ENCODE peak calls at places on chromosomes 2 and 18, in seven cellular contexts. One of them, this sample, is unnamed.

GRCh38 chr2:25324905-25325592 is 16.7 kb downstream of the DNMT3A start:
- DNase-seq in breast epithelium: no peak
- DNase-seq in HCT116: no peak
- DNase-seq in MM.1S: no peak
- DNase-seq in lung: no peak
- DNase-seq in neuronal stem cell: no peak
- DNase-seq in thoracic aorta: peak; percentile 97
- DNase-seq in this sample: no peak

GRCh38 chr2:219581346-219581745 is 9.2 kb downstream of the INHA start:
- DNase-seq in breast epithelium: no peak
- DNase-seq in HCT116: no peak
- DNase-seq in lung: no peak
- DNase-seq in neuronal stem cell: no peak
- DNase-seq in MM.1S: no peak
- DNase-seq in thoracic aorta: no peak
- DNase-seq in this sample: no peak

GRCh38 chr2:73998933-73999332 is 14.2 kb downstream of the TET3 start:
- DNase-seq in lung: no peak
- DNase-seq in HCT116: no peak
- DNase-seq in neuronal stem cell: no peak
- DNase-seq in MM.1S: no peak
- DNase-seq in thoracic aorta: no peak
- DNase-seq in breast epithelium: no peak
- DNase-seq in this sample: no peak

GRCh38 chr18:36769611-36770314 is 59.0 kb downstream of the TPGS2 start:
- DNase-seq in lung: no peak
- DNase-seq in HCT116: peak; percentile 13
- DNase-seq in neuronal stem cell: peak; percentile 3
- DNase-seq in breast epithelium: no peak
- DNase-seq in MM.1S: no peak
- DNase-seq in thoracic aorta: no peak
- DNase-seq in this sample: no peak

GRCh38 chr18:32301976-32302743 is 112.3 kb downstream of the MEP1B start:
- DNase-seq in neuronal stem cell: no peak
- DNase-seq in thoracic aorta: no peak
- DNase-seq in lung: no peak
- DNase-seq in MM.1S: peak; percentile 74
- DNase-seq in HCT116: no peak
- DNase-seq in breast epithelium: no peak
- DNase-seq in this sample: no peak

GRCh38 chr2:225994748-225995405 is 595.4 kb downstream of the NYAP2 start:
- DNase-seq in neuronal stem cell: no peak
- DNase-seq in breast epithelium: no peak
- DNase-seq in thoracic aorta: no peak
- DNase-seq in MM.1S: no peak
- DNase-seq in HCT116: no peak
- DNase-seq in lung: no peak
- DNase-seq in this sample: no peak

GRCh38 chr2:169897834-169898233 is 70.6 kb downstream of the UBR3 start:
- DNase-seq in HCT116: no peak
- DNase-seq in MM.1S: no peak
- DNase-seq in thoracic aorta: no peak
- DNase-seq in lung: no peak
- DNase-seq in breast epithelium: no peak
- DNase-seq in neuronal stem cell: no peak
- DNase-seq in this sample: no peak

GRCh38 chr18:59446012-59446411 is 86.9 kb upstream of the LMAN1 start:
- DNase-seq in breast epithelium: no peak
- DNase-seq in HCT116: no peak
- DNase-seq in MM.1S: no peak
- DNase-seq in neuronal stem cell: peak; percentile 23
- DNase-seq in lung: no peak
- DNase-seq in thoracic aorta: no peak
- DNase-seq in this sample: no peak

GRCh38 chr2:219475697-219476604 is 22.7 kb upstream of the GMPPA start:
- DNase-seq in MM.1S: peak; percentile 48
- DNase-seq in HCT116: no peak
- DNase-seq in neuronal stem cell: peak; percentile 58
- DNase-seq in lung: peak; percentile 70
- DNase-seq in breast epithelium: peak; percentile 69
- DNase-seq in thoracic aorta: no peak
- DNase-seq in this sample: peak; percentile 49

GRCh38 chr2:73920577-73921545 is 5.8 kb upstream of the DGUOK start:
- DNase-seq in lung: no peak
- DNase-seq in breast epithelium: no peak
- DNase-seq in neuronal stem cell: peak; percentile 33
- DNase-seq in MM.1S: no peak
- DNase-seq in thoracic aorta: no peak
- DNase-seq in HCT116: peak; percentile 32
- DNase-seq in this sample: no peak

GRCh38 chr18:59123588-59124369 is 15.9 kb upstream of the SEC11C start:
- DNase-seq in MM.1S: no peak
- DNase-seq in HCT116: no peak
- DNase-seq in thoracic aorta: no peak
- DNase-seq in neuronal stem cell: no peak
- DNase-seq in lung: no peak
- DNase-seq in breast epithelium: no peak
- DNase-seq in this sample: no peak

GRCh38 chr18:12474876-12475275 is 67.1 kb downstream of the PRELID3A start:
- DNase-seq in thoracic aorta: no peak
- DNase-seq in breast epithelium: no peak
- DNase-seq in neuronal stem cell: no peak
- DNase-seq in lung: no peak
- DNase-seq in MM.1S: no peak
- DNase-seq in HCT116: no peak
- DNase-seq in this sample: no peak

GRCh38 chr2:8803658-8804379 is 33.6 kb downstream of the KIDINS220 start:
- DNase-seq in MM.1S: no peak
- DNase-seq in thoracic aorta: no peak
- DNase-seq in breast epithelium: peak; percentile 55
- DNase-seq in HCT116: peak; percentile 91
- DNase-seq in neuronal stem cell: no peak
- DNase-seq in lung: peak; percentile 57
- DNase-seq in this sample: peak; percentile 69

GRCh38 chr2:204339212-204339715 is 206.0 kb upstream of the PARD3B start:
- DNase-seq in neuronal stem cell: no peak
- DNase-seq in thoracic aorta: no peak
- DNase-seq in HCT116: no peak
- DNase-seq in breast epithelium: no peak
- DNase-seq in lung: no peak
- DNase-seq in MM.1S: no peak
- DNase-seq in this sample: no peak

GRCh38 chr18:76565238-76566173 is 70.5 kb upstream of the ZNF516 start:
- DNase-seq in lung: peak; percentile 76
- DNase-seq in neuronal stem cell: peak; percentile 75
- DNase-seq in thoracic aorta: peak; percentile 34
- DNase-seq in MM.1S: peak; percentile 29
- DNase-seq in HCT116: no peak
- DNase-seq in breast epithelium: peak; percentile 70
- DNase-seq in this sample: peak; percentile 76

GRCh38 chr2:174593041-174593440 is 4.6 kb downstream of the WIPF1 start:
- DNase-seq in MM.1S: no peak
- DNase-seq in breast epithelium: no peak
- DNase-seq in neuronal stem cell: no peak
- DNase-seq in thoracic aorta: no peak
- DNase-seq in HCT116: no peak
- DNase-seq in lung: no peak
- DNase-seq in this sample: no peak
- H3K4me1 ChIP-seq in MM.1S: peaks cover 23% of the 10 kb centered on the region
- H3K4me1 ChIP-seq in breast epithelium: no peaks in the 10 kb centered on the region
- H3K4me1 ChIP-seq in neuronal stem cell: peaks cover 4% of the 10 kb centered on the region
- H3K4me1 ChIP-seq in thoracic aorta: peaks cover 68% of the 10 kb centered on the region
- H3K4me1 ChIP-seq in HCT116: no peaks in the 10 kb centered on the region
- H3K4me1 ChIP-seq in lung: no peaks in the 10 kb centered on the region
- H3K4me1 ChIP-seq in this sample: no peaks in the 10 kb centered on the region

GRCh38 chr2:43157506-43158232 is 68.7 kb downstream of the ZFP36L2 start:
- DNase-seq in MM.1S: no peak
- DNase-seq in neuronal stem cell: no peak
- DNase-seq in lung: no peak
- DNase-seq in HCT116: no peak
- DNase-seq in thoracic aorta: no peak
- DNase-seq in breast epithelium: no peak
- DNase-seq in this sample: no peak

GRCh38 chr2:43159797-43160196 is 66.6 kb downstream of the ZFP36L2 start:
- DNase-seq in neuronal stem cell: no peak
- DNase-seq in thoracic aorta: no peak
- DNase-seq in HCT116: no peak
- DNase-seq in breast epithelium: no peak
- DNase-seq in lung: no peak
- DNase-seq in MM.1S: no peak
- DNase-seq in this sample: no peak

GRCh38 chr2:43155842-43156511 is 70.4 kb downstream of the ZFP36L2 start:
- DNase-seq in breast epithelium: no peak
- DNase-seq in HCT116: no peak
- DNase-seq in lung: no peak
- DNase-seq in thoracic aorta: no peak
- DNase-seq in MM.1S: no peak
- DNase-seq in neuronal stem cell: no peak
- DNase-seq in this sample: no peak

GRCh38 chr2:43160778-43161177 is 65.6 kb downstream of the ZFP36L2 start:
- DNase-seq in breast epithelium: no peak
- DNase-seq in MM.1S: no peak
- DNase-seq in lung: no peak
- DNase-seq in thoracic aorta: no peak
- DNase-seq in neuronal stem cell: no peak
- DNase-seq in HCT116: no peak
- DNase-seq in this sample: no peak

DNA sequence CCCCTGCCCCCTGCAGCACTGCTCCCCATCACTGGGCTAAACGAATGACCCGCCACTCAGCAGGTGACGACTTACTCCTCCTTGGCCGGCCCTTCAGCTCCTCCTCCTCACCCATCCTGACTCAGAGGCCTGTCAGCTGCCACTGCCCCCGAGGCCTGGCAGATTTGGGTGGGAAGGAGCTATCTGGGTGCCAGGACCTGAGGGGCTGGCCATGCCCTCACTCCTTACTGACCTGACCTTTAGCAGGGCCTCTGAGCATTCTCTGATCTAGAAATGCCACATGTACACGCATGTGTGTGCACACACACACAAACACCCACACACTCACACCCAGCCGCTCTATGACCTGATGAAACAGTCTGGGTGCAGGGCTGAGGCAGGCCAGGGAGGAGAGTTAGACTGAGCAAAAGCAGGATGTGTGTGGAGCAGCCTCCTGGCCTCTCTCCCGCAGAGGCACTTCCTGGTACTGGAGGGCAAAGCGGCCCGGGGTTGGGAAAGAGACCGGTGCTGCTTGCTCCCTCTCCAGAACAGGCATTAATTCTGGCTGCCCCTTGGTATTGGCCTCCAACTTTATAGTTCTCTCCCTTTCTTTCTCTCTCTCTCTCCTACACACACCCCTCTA is 68.0 kb downstream of the ZFP36L2 start:
- DNase-seq in MM.1S: no peak
- DNase-seq in HCT116: peak; percentile 19
- DNase-seq in lung: peak; percentile 79
- DNase-seq in neuronal stem cell: no peak
- DNase-seq in thoracic aorta: peak; percentile 70
- DNase-seq in breast epithelium: peak; percentile 74
- DNase-seq in this sample: peak; percentile 81
- H3K4me1 ChIP-seq in MM.1S: peaks cover 23% of the 10 kb centered on the region
- H3K4me1 ChIP-seq in HCT116: peaks cover 30% of the 10 kb centered on the region
- H3K4me1 ChIP-seq in lung: no peaks in the 10 kb centered on the region
- H3K4me1 ChIP-seq in neuronal stem cell: peaks cover 14% of the 10 kb centered on the region
- H3K4me1 ChIP-seq in thoracic aorta: peaks cover 26% of the 10 kb centered on the region
- H3K4me1 ChIP-seq in breast epithelium: peaks cover 28% of the 10 kb centered on the region
- H3K4me1 ChIP-seq in this sample: peaks cover 13% of the 10 kb centered on the region

GRCh38 chr18:39586696-39587095 is 2021.1 kb upstream of the CELF4 start:
- DNase-seq in thoracic aorta: no peak
- DNase-seq in neuronal stem cell: no peak
- DNase-seq in breast epithelium: no peak
- DNase-seq in MM.1S: no peak
- DNase-seq in HCT116: no peak
- DNase-seq in lung: no peak
- DNase-seq in this sample: no peak
- H3K4me1 ChIP-seq in thoracic aorta: no peaks in the 10 kb centered on the region
- H3K4me1 ChIP-seq in neuronal stem cell: no peaks in the 10 kb centered on the region
- H3K4me1 ChIP-seq in breast epithelium: no peaks in the 10 kb centered on the region
- H3K4me1 ChIP-seq in MM.1S: no peaks in the 10 kb centered on the region
- H3K4me1 ChIP-seq in HCT116: no peaks in the 10 kb centered on the region
- H3K4me1 ChIP-seq in lung: no peaks in the 10 kb centered on the region
- H3K4me1 ChIP-seq in this sample: no peaks in the 10 kb centered on the region

GRCh38 chr2:38416296-38417036 is 39.4 kb upstream of the ATL2 start:
- DNase-seq in MM.1S: no peak
- DNase-seq in lung: no peak
- DNase-seq in HCT116: no peak
- DNase-seq in thoracic aorta: no peak
- DNase-seq in neuronal stem cell: no peak
- DNase-seq in breast epithelium: no peak
- DNase-seq in this sample: no peak
- H3K4me1 ChIP-seq in MM.1S: no peaks in the 10 kb centered on the region
- H3K4me1 ChIP-seq in lung: no peaks in the 10 kb centered on the region
- H3K4me1 ChIP-seq in HCT116: no peaks in the 10 kb centered on the region
- H3K4me1 ChIP-seq in thoracic aorta: peaks cover 6% of the 10 kb centered on the region
- H3K4me1 ChIP-seq in neuronal stem cell: peaks cover 2% of the 10 kb centered on the region
- H3K4me1 ChIP-seq in breast epithelium: peaks cover 5% of the 10 kb centered on the region
- H3K4me1 ChIP-seq in this sample: no peaks in the 10 kb centered on the region

GRCh38 chr2:101121174-101121573 is 30.0 kb downstream of the TBC1D8 start:
- DNase-seq in neuronal stem cell: no peak
- DNase-seq in MM.1S: no peak
- DNase-seq in breast epithelium: no peak
- DNase-seq in lung: no peak
- DNase-seq in thoracic aorta: no peak
- DNase-seq in HCT116: no peak
- DNase-seq in this sample: no peak
- H3K4me1 ChIP-seq in neuronal stem cell: no peaks in the 10 kb centered on the region
- H3K4me1 ChIP-seq in MM.1S: no peaks in the 10 kb centered on the region
- H3K4me1 ChIP-seq in breast epithelium: peaks cover 38% of the 10 kb centered on the region
- H3K4me1 ChIP-seq in lung: peaks cover 34% of the 10 kb centered on the region
- H3K4me1 ChIP-seq in thoracic aorta: peaks cover 58% of the 10 kb centered on the region
- H3K4me1 ChIP-seq in HCT116: peaks cover 78% of the 10 kb centered on the region
- H3K4me1 ChIP-seq in this sample: peaks cover 24% of the 10 kb centered on the region

This sample was measured in prostate gland.